ENCODE peak calls at places on chromosomes 12 and 14, in nine cellular contexts. G is GM23338, U is thoracic aorta, Z is thyroid gland, M is stomach, B is mammary epithelial cell, T is heart right ventricle, Y is lower lobe of right lung, S is astrocyte. L is an unnamed sample.

GRCh38 chr12:77064891-77065360 is 443 bp downstream of the E2F7 start:
- DNase-seq in Y (no peak), T (no peak), M (no peak), U (no peak), S (no peak), B (no peak), Z (no peak), G (peak; percentile 60), L (no peak)

GRCh38 chr12:24746021-24746671 is 202.8 kb downstream of the BCAT1 start:
- DNase-seq in B (no peak), U (no peak), M (no peak), Z (no peak), G (no peak), S (no peak), T (no peak), Y (no peak), L (no peak)

GRCh38 chr14:105092912-105093425 is 27.7 kb upstream of the GPR132 start:
- DNase-seq in B (peak; percentile 45), Y (peak; percentile 78), M (peak; percentile 70), U (no peak), Z (peak; percentile 68), S (peak; percentile 44), T (peak; percentile 53), G (no peak), L (peak; percentile 98)

GRCh38 chr12:9098115-9098452 is 17.6 kb downstream of the A2M start:
- DNase-seq in Z (no peak), T (no peak), U (no peak), Y (no peak), G (no peak), S (no peak), B (no peak), M (no peak), L (peak; percentile 36)

GRCh38 chr14:100529561-100530031 is 57.6 kb downstream of the BEGAIN start:
- DNase-seq in M (peak; percentile 15), U (no peak), Z (no peak), S (no peak), T (peak; percentile 2), G (no peak), Y (peak; percentile 28), B (no peak), L (peak; percentile 62)

GRCh38 chr14:69658664-69659261 is 47.4 kb downstream of the SUSD6 start:
- DNase-seq in M (no peak), Z (no peak), B (peak; percentile 88), S (peak; percentile 77), G (no peak), T (no peak), Y (no peak), U (no peak), L (no peak)

GRCh38 chr12:12705833-12706520 is 10.0 kb upstream of the GPR19 start:
- DNase-seq in G (no peak), T (no peak), S (no peak), U (no peak), M (peak; percentile 55), Z (peak; percentile 34), Y (no peak), B (no peak), L (no peak)

GRCh38 chr12:124423683-124424515 is 129.0 kb downstream of the RFLNA start:
- DNase-seq in U (no peak), S (no peak), Z (no peak), G (no peak), T (no peak), M (no peak), B (no peak), Y (no peak), L (no peak)

GRCh38 chr12:118982308-118982707 is 967 bp downstream of the SRRM4 start:
- DNase-seq in Z (no peak), S (no peak), G (peak; percentile 2), B (no peak), Y (no peak), T (no peak), U (no peak), M (no peak), L (no peak)

GRCh38 chr12:76260390-76260748 is 87.8 kb downstream of the BBS10 start:
- DNase-seq in B (peak; percentile 62), G (no peak), Y (no peak), Z (no peak), U (no peak), S (no peak), M (no peak), T (no peak), L (no peak)

GRCh38 chr12:27965966-27966365 is 6.6 kb downstream of the PTHLH start:
- DNase-seq in U (no peak), Z (no peak), M (no peak), T (no peak), S (peak; percentile 45), B (no peak), G (no peak), Y (no peak), L (peak; percentile 84)

GRCh38 chr14:37116933-37117844 is 55.2 kb downstream of the SLC25A21 start:
- DNase-seq in M (no peak), G (peak; percentile 32), Y (no peak), S (peak; percentile 67), Z (no peak), T (no peak), U (no peak), B (peak; percentile 68), L (peak; percentile 81)

GRCh38 chr14:54683882-54684794 is 117.2 kb downstream of the SAMD4A start:
- DNase-seq in G (peak; percentile 77), Z (no peak), M (no peak), B (peak; percentile 84), U (peak; percentile 68), Y (no peak), S (peak; percentile 81), T (peak; percentile 55), L (peak; percentile 82)

GRCh38 chr14:103021817-103022668 is 35.3 kb downstream of the CDC42BPB start:
- DNase-seq in U (no peak), B (no peak), S (no peak), Y (no peak), T (no peak), M (no peak), G (no peak), Z (peak; percentile 31), L (peak; percentile 80)

GRCh38 chr14:102408729-102409128 is 46.0 kb downstream of the TECPR2 start:
- DNase-seq in S (no peak), Z (peak; percentile 69), T (peak; percentile 16), M (no peak), Y (no peak), U (no peak), B (no peak), G (no peak), L (peak; percentile 59)

GRCh38 chr14:80364274-80364673 is 153.0 kb upstream of the DIO2 start:
- DNase-seq in M (no peak), Y (no peak), G (peak; percentile 71), Z (no peak), U (no peak), B (no peak), T (no peak), S (peak; percentile 19), L (no peak)

GRCh38 chr14:75025082-75025481 is 22.4 kb downstream of the EIF2B2 start:
- DNase-seq in Y (no peak), B (no peak), Z (no peak), S (peak; percentile 30), T (no peak), U (no peak), M (no peak), G (no peak), L (no peak)

GRCh38 chr12:11840350-11840749 is 190.9 kb downstream of the ETV6 start:
- DNase-seq in Y (no peak), B (no peak), M (no peak), Z (no peak), G (no peak), U (no peak), S (no peak), T (no peak), L (no peak)

DNA sequence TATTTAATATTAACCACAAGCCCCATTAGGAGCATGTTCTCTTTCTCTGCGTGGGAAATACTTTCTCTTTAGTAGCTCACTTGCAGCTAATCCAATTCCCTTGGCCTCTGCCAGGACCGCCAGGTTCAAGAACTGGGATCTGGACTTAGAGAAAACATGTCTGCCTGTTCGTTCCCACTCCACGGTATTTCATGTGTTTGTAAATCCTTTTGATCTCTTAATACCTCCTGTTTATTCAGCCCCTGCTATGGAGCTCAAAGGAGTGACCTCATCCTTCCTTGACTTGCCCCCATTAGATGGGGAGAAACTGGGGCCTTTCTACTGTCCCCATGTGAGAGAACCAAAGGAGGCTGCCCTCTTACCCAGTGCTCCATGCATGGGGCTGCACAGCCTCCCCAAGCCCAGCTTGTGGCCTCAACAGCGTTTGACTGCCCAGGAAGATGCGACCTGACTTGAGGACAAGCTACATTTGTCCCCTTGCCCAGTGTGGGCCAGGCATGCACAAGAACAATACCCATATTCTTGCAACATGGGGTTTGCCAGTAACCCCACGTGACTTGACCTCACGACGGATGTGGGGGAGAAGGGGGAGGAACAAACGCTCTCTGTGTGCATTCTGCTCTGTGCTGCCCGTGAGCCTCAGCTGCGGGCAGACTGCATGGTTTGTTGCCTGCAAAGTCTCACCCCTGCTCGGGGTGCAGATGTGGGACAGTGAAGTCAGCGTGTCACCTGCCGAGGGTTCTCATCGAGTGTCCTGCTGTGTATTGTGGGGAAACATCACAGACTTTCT is 30.3 kb downstream of the CD9 start:
- DNase-seq in S (peak; percentile 59), T (peak; percentile 61), Z (peak; percentile 65), M (peak; percentile 63), G (no peak), B (peak; percentile 89), U (no peak), Y (peak; percentile 79), L (no peak)
- H3K4me1 ChIP-seq in S (peaks cover 46% of the 10 kb centered on the region), T (peaks cover 100% of the 10 kb centered on the region), Z (peaks cover 99% of the 10 kb centered on the region), M (peaks cover 85% of the 10 kb centered on the region), G (peaks cover 15% of the 10 kb centered on the region), B (peaks cover 67% of the 10 kb centered on the region), U (peaks cover 74% of the 10 kb centered on the region), Y (peaks cover 96% of the 10 kb centered on the region), L (peaks cover 47% of the 10 kb centered on the region)

GRCh38 chr12:110913119-110914056 is 7.0 kb downstream of the MYL2 start:
- DNase-seq in Y (no peak), T (no peak), G (no peak), Z (no peak), M (no peak), B (no peak), U (no peak), S (no peak), L (peak; percentile 39)
- H3K4me3 ChIP-seq in Y (no peak overlapping the region), T (no peak overlapping the region), G (no peak overlapping the region), Z (no peak overlapping the region), M (no peak overlapping the region), B (no peak overlapping the region), U (no peak overlapping the region), S (no peak overlapping the region), L (no peak overlapping the region)

GRCh38 chr14:77301103-77301502 is 19.6 kb downstream of the POMT2 start:
- DNase-seq in T (peak; percentile 69), S (peak; percentile 74), Y (peak; percentile 61), B (peak; percentile 52), Z (peak; percentile 66), U (peak; percentile 19), G (peak; percentile 97), M (peak; percentile 80), L (peak; percentile 93)
- TF ChIP-seq CTCF in T (peak; percentile 58), S (peak; percentile 92), Y (peak; percentile 57), B (peak; percentile 74), Z (peak; percentile 45), U (peak; percentile 61), G (peak; percentile 94), M (peak; percentile 73), L (peak; percentile 97)

GRCh38 chr14:68554231-68554630 is 238.6 kb downstream of the ZFP36L1 start:
- DNase-seq in T (no peak), Z (peak; percentile 41), M (no peak), Y (no peak), S (no peak), G (peak; percentile 14), B (no peak), U (no peak), L (no peak)
- H3K4me1 ChIP-seq in T (peaks cover 59% of the 10 kb centered on the region), Z (peaks cover 61% of the 10 kb centered on the region), M (peaks cover 32% of the 10 kb centered on the region), Y (peaks cover 48% of the 10 kb centered on the region), S (peaks cover 9% of the 10 kb centered on the region), G (peaks cover 29% of the 10 kb centered on the region), B (peaks cover 38% of the 10 kb centered on the region), U (peaks cover 28% of the 10 kb centered on the region), L (peaks cover 13% of the 10 kb centered on the region)